ENCODE peak calls at places on chromosomes 3 and 15, in four cellular contexts. O, E, Q and H are unnamed samples.

GRCh38 chr3:81859524-81859923 is 98.1 kb upstream of the GBE1 start:
- DNase-seq in O (no peak), E (no peak), Q (no peak), H (no peak)

GRCh38 chr15:33309602-33310276 is 1.0 kb upstream of the RYR3 start:
- DNase-seq in O (no peak), E (no peak), Q (no peak), H (no peak)

GRCh38 chr15:51137024-51137423 is 42.3 kb upstream of the TNFAIP8L3 start:
- DNase-seq in O (no peak), E (no peak), Q (no peak), H (no peak)

GRCh38 chr3:43294975-43295374 is 8.6 kb downstream of the SNRK start:
- DNase-seq in O (no peak), E (peak; percentile 55), Q (no peak), H (no peak)

GRCh38 chr15:72599855-72600464 is 54.5 kb upstream of the GOLGA6B start:
- DNase-seq in O (peak; percentile 55), E (peak; percentile 37), Q (peak; percentile 47), H (peak; percentile 54)

GRCh38 chr3:112092439-112093179 is 6.4 kb downstream of the C3orf52 start:
- DNase-seq in O (no peak), E (no peak), Q (no peak), H (no peak)

GRCh38 chr15:55742927-55743614 is at the start of gene PRTG:
- DNase-seq in O (peak; percentile 45), E (peak; percentile 72), Q (no peak), H (no peak)

GRCh38 chr3:63631670-63632069 is 20.8 kb upstream of the SNTN start:
- DNase-seq in O (no peak), E (no peak), Q (no peak), H (no peak)

GRCh38 chr3:78798266-78798832 is 969.4 kb downstream of the ROBO1 start:
- DNase-seq in O (no peak), E (peak; percentile 54), Q (no peak), H (no peak)

GRCh38 chr3:195909645-195910498 is 1.5 kb upstream of the TNK2 start:
- DNase-seq in O (peak; percentile 100), E (peak; percentile 58), Q (peak; percentile 23), H (no peak)

GRCh38 chr15:41001524-41001923 is 48.3 kb downstream of the CHAC1 start:
- DNase-seq in O (no peak), E (no peak), Q (no peak), H (peak; percentile 41)

GRCh38 chr3:108091498-108092259 is 848 bp upstream of the CD47 start:
- DNase-seq in O (peak; percentile 9), E (no peak), Q (no peak), H (no peak)

GRCh38 chr3:9000041-9000440 is 36.8 kb upstream of the RAD18 start:
- DNase-seq in O (no peak), E (no peak), Q (no peak), H (no peak)

GRCh38 chr3:156017636-156018035 is 102.7 kb upstream of the KCNAB1 start:
- DNase-seq in O (no peak), E (no peak), Q (no peak), H (no peak)

GRCh38 chr3:25597535-25598101 is 67.1 kb downstream of the TOP2B start:
- DNase-seq in O (no peak), E (no peak), Q (no peak), H (no peak)

GRCh38 chr15:36810656-36811449 is 231.4 kb downstream of the CDIN1 start:
- DNase-seq in O (peak; percentile 36), E (no peak), Q (no peak), H (peak; percentile 8)

GRCh38 chr15:72925661-72926060 is 126.6 kb upstream of the NEO1 start:
- DNase-seq in O (no peak), E (no peak), Q (no peak), H (no peak)

GRCh38 chr3:29291262-29291981 is 10.6 kb downstream of the RBMS3 start:
- DNase-seq in O (no peak), E (peak; percentile 37), Q (no peak), H (no peak)

GRCh38 chr15:67762610-67763368 is 62.5 kb upstream of the SKOR1 start:
- DNase-seq in O (no peak), E (no peak), Q (no peak), H (no peak)

GRCh38 chr3:124131158-124132115 is 139.5 kb upstream of the ROPN1 start:
- DNase-seq in O (no peak), E (no peak), Q (no peak), H (no peak)

GRCh38 chr3:64000446-64001055 is 22.7 kb downstream of the PSMD6 start:
- DNase-seq in O (no peak), E (no peak), Q (no peak), H (no peak)

GRCh38 chr15:49926731-49927130 is 192.3 kb downstream of the ATP8B4 start:
- DNase-seq in O (no peak), E (no peak), Q (no peak), H (no peak)

GRCh38 chr3:25257026-25257425 is 171.0 kb upstream of the RARB start:
- DNase-seq in O (no peak), E (no peak), Q (no peak), H (no peak)

GRCh38 chr3:65344444-65344843 is 656.6 kb upstream of the ADAMTS9 start:
- DNase-seq in O (no peak), E (no peak), Q (no peak), H (no peak)

GRCh38 chr3:65344846-65345245 is 657.0 kb upstream of the ADAMTS9 start:
- DNase-seq in O (no peak), E (no peak), Q (no peak), H (no peak)

GRCh38 chr3:65343031-65343430 is 655.2 kb upstream of the ADAMTS9 start:
- DNase-seq in O (no peak), E (no peak), Q (no peak), H (no peak)

GRCh38 chr3:65343736-65344135 is 655.9 kb upstream of the ADAMTS9 start:
- DNase-seq in O (no peak), E (no peak), Q (no peak), H (no peak)

DNA sequence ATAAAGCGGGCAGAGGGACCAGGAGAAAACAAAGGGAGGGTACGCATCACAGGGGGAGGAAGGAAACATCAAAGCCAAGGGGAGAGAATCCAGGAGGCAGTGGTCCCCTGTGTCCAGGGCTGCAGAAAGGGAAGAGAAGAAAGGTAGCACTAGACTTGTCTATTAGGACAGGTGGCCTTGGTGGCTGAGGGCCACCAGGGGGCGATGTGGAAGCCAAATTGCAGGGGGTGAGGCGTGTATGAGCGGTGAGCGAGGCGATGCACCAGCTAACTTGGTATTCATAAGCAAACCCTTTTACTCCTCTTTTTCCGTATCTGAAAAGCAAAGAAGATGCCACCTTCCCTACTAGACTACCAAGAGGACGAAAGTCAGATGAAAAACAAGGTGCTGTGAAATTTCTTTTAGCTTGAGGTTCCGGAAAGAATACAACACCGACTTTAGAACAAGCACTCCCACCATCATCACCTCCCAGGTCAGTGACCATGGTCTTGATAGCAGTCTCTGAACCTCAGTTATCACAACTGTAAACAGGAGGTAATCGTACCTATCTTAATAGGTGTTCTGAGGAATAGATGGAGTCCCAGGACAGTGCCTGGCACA is 654.4 kb upstream of the ADAMTS9 start:
- DNase-seq in O (peak; percentile 61), E (peak; percentile 35), Q (peak; percentile 42), H (peak; percentile 17)
- TF ChIP-seq CTCF in O (peak; percentile 72), E (peak; percentile 85), Q (peak; percentile 87), H (peak; percentile 80)

DNA sequence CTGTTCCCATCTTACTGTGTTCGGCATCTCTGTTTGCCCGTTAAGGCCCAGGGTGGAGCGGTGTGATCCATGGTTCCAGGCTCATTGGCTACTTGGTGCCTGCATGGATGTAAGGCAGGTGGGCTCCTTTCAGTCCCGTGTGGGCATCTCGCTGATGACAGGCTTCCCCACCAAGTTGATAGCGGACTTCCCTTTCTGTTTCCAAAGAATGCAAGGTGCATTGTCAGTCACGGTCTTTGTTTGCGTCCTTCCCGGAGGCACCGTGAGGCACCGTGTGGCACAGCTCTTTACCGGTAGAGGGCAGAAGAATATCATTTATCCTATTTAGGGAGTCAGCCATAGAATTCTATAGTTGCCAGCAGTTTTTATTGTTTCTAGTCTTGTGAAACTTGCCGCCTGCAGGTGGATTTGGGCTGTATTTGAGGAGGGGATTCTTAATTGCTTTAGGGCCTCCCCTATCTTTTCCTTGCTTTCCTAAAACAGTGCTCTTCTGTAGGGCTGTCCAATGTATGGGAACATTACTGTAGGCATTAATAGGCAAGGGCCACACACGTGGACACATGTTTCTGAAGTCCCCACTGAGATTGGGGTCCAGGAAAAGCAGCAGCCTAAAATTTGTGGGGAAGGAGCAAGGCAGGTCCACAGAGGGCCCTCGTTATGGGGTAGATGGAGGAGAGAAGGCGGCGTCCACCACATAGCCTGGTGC is 244.1 kb downstream of the SLCO3A1 start:
- DNase-seq in O (peak; percentile 51), E (peak; percentile 30), Q (peak; percentile 16), H (no peak)
- TF ChIP-seq TCF7L2 in O (no peak), E (no peak), Q (no peak), H (no peak)

DNA sequence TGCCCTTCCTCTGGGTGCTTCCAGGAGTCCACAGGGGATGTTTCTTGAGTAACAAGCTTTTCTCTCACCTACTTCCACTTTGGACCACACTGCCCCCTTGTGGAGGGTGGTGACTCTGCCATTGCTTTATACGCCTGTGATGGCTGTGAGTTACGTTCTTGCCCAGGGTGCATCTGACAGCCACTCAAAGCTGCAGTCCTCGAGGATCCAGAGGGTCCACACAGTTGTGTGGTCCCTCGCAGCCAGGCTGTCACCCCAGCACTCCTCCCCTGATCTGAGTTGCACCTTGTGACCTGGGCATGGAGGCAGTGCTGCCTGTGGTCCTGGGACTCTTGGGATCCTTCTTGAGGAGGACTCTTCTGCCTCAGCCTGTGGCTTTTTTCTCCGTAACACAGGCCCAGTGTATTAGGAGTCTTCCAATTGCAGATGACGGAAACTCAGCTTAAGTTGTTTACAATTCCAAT is 23.4 kb downstream of the FOXL2 start:
- DNase-seq in O (peak; percentile 78), E (peak; percentile 75), Q (peak; percentile 82), H (peak; percentile 81)
- TF ChIP-seq POLR2AphosphoS5 in O (no peak), E (no peak), Q (no peak), H (no peak)

GRCh38 chr3:183564046-183564445 is 8.5 kb upstream of the KLHL6 start:
- DNase-seq in O (no peak), E (no peak), Q (no peak), H (no peak)

GRCh38 chr3:183555541-183556081 is at the start of gene KLHL6:
- DNase-seq in O (peak; percentile 40), E (no peak), Q (no peak), H (no peak)

GRCh38 chr3:183563686-183563941 is 8.1 kb upstream of the KLHL6 start:
- DNase-seq in O (no peak), E (no peak), Q (no peak), H (no peak)

DNA sequence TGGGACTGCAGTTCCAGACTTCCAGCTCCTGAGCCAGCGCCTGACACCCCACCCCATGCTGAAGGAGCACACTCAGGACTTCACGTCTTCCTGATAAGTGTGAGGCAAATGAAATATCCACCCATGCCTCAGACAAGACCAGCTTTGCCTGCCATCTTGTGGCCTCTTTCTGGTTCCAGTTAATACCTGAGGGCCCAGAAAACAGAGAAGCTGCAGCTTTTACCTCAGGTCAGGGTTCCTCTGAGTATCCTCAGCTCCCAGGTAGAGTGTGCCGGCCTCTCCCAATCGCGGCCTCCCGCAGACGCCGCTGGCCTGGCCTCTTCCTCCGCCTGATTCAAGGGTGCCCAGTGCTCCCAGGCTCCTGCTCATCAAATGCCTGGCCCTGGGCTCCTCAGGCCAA is 5.1 kb upstream of the KLHL6 start:
- DNase-seq in O (no peak), E (no peak), Q (no peak), H (no peak)
- TF ChIP-seq CTCF in O (peak; percentile 73), E (peak; percentile 49), Q (no peak), H (no peak)

GRCh38 chr15:80620931-80621330 is 74.2 kb upstream of the ABHD17C start:
- DNase-seq in O (no peak), E (no peak), Q (no peak), H (no peak)
- TF ChIP-seq TCF7L2 in O (no peak), E (no peak), Q (no peak), H (no peak)